ENCODE peak calls at places on chromosome 17, in eight cellular contexts. Y, I, W, T, K, N, X and F are unnamed samples.

GRCh38 chr17:80624864-80625263 is 80.2 kb downstream of the RPTOR start:
- DNase-seq in Y (no peak), I (no peak), W (no peak), T (no peak), K (no peak), N (no peak), X (no peak), F (no peak)

GRCh38 chr17:71546369-71546864 is 574.4 kb upstream of the SOX9 start:
- DNase-seq in Y (no peak), I (no peak), W (no peak), T (no peak), K (no peak), N (no peak), X (no peak), F (no peak)

GRCh38 chr17:71232801-71233559 is 887.8 kb upstream of the SOX9 start:
- DNase-seq in Y (no peak), I (no peak), W (no peak), T (no peak), K (no peak), N (no peak), X (no peak), F (no peak)

GRCh38 chr17:47676510-47676909 is 17.5 kb upstream of the TBKBP1 start:
- DNase-seq in Y (no peak), I (no peak), W (no peak), T (no peak), K (no peak), N (no peak), X (no peak), F (no peak)

GRCh38 chr17:50258647-50259483 is 15.4 kb upstream of the TMEM92 start:
- DNase-seq in Y (peak; percentile 72), I (peak; percentile 80), W (no peak), T (peak; percentile 41), K (no peak), N (peak; percentile 56), X (no peak), F (no peak)

GRCh38 chr17:57108656-57109392 is 23.8 kb downstream of the AKAP1 start:
- DNase-seq in Y (no peak), I (no peak), W (no peak), T (no peak), K (no peak), N (peak; percentile 43), X (no peak), F (peak; percentile 61)

GRCh38 chr17:68035131-68035522 is 408 bp upstream of the KPNA2 start:
- DNase-seq in Y (peak; percentile 96), I (no peak), W (peak; percentile 94), T (peak; percentile 92), K (peak; percentile 91), N (peak; percentile 95), X (no peak), F (peak; percentile 95)

GRCh38 chr17:27276653-27277156 is 17.2 kb upstream of the WSB1 start:
- DNase-seq in Y (no peak), I (no peak), W (no peak), T (no peak), K (no peak), N (no peak), X (no peak), F (no peak)

GRCh38 chr17:35390156-35390555 is 16.7 kb upstream of the SLFN11 start:
- DNase-seq in Y (no peak), I (no peak), W (no peak), T (no peak), K (no peak), N (no peak), X (no peak), F (no peak)

GRCh38 chr17:35449371-35449931 is 885 bp upstream of the SLFN13 start:
- DNase-seq in Y (peak; percentile 80), I (no peak), W (peak; percentile 30), T (no peak), K (no peak), N (peak; percentile 76), X (no peak), F (peak; percentile 43)

GRCh38 chr17:39769974-39770587 is 32.3 kb downstream of the GRB7 start:
- DNase-seq in Y (no peak), I (no peak), W (no peak), T (no peak), K (peak; percentile 62), N (no peak), X (peak; percentile 63), F (no peak)

GRCh38 chr17:31394544-31394943 is 3.1 kb downstream of the RAB11FIP4 start:
- DNase-seq in Y (no peak), I (no peak), W (peak; percentile 53), T (no peak), K (no peak), N (no peak), X (no peak), F (no peak)

GRCh38 chr17:38602862-38603785 is 2.6 kb downstream of the SRCIN1 start:
- DNase-seq in Y (no peak), I (no peak), W (no peak), T (no peak), K (no peak), N (no peak), X (no peak), F (no peak)

GRCh38 chr17:1627219-1627986 is 1.2 kb downstream of the SLC43A2 start:
- DNase-seq in Y (no peak), I (no peak), W (no peak), T (no peak), K (no peak), N (no peak), X (no peak), F (peak; percentile 44)

GRCh38 chr17:35373532-35373983 is at the start of gene SLFN11:
- DNase-seq in Y (peak; percentile 97), I (peak; percentile 96), W (peak; percentile 71), T (no peak), K (peak; percentile 51), N (peak; percentile 77), X (no peak), F (peak; percentile 85)

DNA sequence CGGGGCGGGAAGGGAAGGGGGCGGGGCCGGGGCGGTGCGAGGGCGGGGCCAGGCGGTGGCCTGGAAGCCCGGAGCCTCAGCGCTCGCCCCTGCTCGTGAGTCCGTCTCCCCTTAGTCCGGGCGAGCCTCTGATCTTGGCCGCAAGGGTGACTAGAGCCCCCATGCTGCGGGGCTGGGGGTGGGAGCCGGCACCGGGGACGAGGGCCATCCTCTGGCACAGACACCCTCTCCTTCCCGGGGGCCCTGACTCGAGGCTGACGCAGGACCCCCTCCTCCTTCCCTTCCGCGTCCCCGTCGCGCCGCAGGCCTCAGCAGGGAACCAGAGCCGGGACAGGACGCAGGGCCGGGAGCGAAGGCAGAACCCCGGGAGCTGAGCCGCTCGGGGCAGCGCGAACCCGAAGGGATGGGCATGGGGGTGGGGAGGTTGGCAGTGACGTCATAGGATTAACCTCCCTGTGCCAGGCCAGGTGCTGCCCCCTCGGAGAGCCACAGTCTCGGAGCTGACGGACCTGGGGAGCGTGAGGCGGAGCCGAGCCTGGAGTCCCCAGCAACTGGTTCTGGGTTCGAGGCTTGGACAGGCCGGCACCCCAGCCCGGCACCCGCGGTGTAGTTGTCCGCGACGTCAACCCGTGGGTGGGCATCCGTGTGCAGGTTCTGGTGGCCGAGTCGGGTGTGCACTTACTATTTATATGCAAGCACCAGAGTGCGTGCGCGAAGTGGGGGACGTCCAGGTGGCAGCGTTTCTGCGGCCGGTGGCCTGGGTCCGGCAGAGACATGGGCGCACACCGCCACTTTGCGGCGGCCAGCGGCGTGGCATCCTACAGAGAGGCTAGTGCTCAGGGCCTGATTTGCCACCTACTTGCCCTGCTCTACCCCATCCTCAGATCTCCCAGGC is 501 bp upstream of the PLCD3 start:
- DNase-seq in Y (peak; percentile 94), I (peak; percentile 97), W (peak; percentile 89), T (peak; percentile 88), K (peak; percentile 85), N (peak; percentile 96), X (peak; percentile 67), F (peak; percentile 89)
- H3K4me1 ChIP-seq in Y (peaks cover 57% of the 10 kb centered on the region), I (peaks cover 74% of the 10 kb centered on the region), W (peaks cover 75% of the 10 kb centered on the region), T (peaks cover 18% of the 10 kb centered on the region), K (peaks cover 11% of the 10 kb centered on the region), N (peaks cover 44% of the 10 kb centered on the region), X (peaks cover 41% of the 10 kb centered on the region), F (peaks cover 56% of the 10 kb centered on the region)

DNA sequence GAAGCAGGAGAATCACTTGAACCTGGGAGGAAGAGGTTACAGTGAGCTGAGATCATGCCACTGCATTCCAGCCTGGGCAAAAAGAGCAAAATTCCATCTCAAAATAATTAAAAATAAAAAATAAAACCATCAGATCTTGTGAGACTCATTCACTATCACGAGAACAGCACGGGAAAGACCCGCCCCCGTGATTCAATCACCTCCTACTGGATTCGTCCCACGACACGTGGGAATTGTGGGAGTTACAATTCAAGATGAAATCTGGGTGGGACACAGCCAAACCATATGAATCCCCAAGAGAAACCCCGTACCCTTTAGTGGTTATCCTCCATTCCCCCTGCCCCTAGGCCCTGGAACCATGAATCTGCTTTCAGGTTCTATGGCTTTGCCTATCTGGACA is 15.4 kb upstream of the MGAT5B start:
- DNase-seq in Y (no peak), I (no peak), W (no peak), T (no peak), K (no peak), N (no peak), X (no peak), F (no peak)
- TF ChIP-seq POLR2AphosphoS5 in Y (no peak), I (no peak), W (no peak), T (no peak), K (no peak), N (no peak), X (no peak), F (no peak)

GRCh38 chr17:82972836-82973372 is 106.5 kb upstream of the METRNL start:
- DNase-seq in Y (no peak), I (no peak), W (no peak), T (no peak), K (no peak), N (no peak), X (no peak), F (no peak)
- H3K4me1 ChIP-seq in Y (no peaks in the 10 kb centered on the region), I (no peaks in the 10 kb centered on the region), W (no peaks in the 10 kb centered on the region), T (no peaks in the 10 kb centered on the region), K (no peaks in the 10 kb centered on the region), N (no peaks in the 10 kb centered on the region), X (no peaks in the 10 kb centered on the region), F (no peaks in the 10 kb centered on the region)

GRCh38 chr17:18327093-18327492 is 12.0 kb downstream of the SMCR8 start:
- DNase-seq in Y (no peak), I (no peak), W (no peak), T (no peak), K (no peak), N (no peak), X (no peak), F (no peak)

GRCh38 chr17:18328643-18329204 is 13.6 kb downstream of the SMCR8 start:
- DNase-seq in Y (no peak), I (no peak), W (no peak), T (no peak), K (no peak), N (no peak), X (no peak), F (no peak)

GRCh38 chr17:18326039-18326438 is 10.9 kb downstream of the SMCR8 start:
- DNase-seq in Y (no peak), I (no peak), W (no peak), T (no peak), K (no peak), N (no peak), X (no peak), F (no peak)

GRCh38 chr17:18327556-18327955 is 12.5 kb downstream of the SMCR8 start:
- DNase-seq in Y (no peak), I (no peak), W (no peak), T (no peak), K (no peak), N (no peak), X (no peak), F (no peak)

DNA sequence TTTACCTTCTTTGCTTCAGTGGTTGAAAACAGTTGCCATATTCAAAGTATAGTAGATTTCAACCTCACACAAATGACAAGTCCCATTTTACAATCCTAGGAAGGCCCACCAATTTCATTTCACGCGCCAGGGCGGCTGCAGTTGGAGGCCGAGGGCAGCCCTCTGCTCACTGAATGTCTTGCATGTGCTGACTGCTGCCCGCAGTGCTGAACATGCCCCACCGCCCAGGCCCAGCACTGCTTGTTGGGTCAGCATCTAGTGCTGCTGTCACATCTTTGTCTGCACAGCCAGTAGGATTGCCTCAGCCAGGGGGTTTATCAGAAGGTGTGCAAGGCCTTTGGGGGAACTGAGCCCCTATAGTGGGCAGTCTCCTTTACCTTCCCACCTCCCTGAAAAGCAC is 11.5 kb downstream of the SMCR8 start:
- DNase-seq in Y (no peak), I (no peak), W (no peak), T (no peak), K (no peak), N (no peak), X (no peak), F (no peak)
- TF ChIP-seq POLR2AphosphoS5 in Y (no peak), I (no peak), W (no peak), T (no peak), K (no peak), N (no peak), X (no peak), F (no peak)